ENCODE peak calls at places on chromosome 7, in four cellular contexts. One of them, this sample, is unnamed.

GRCh38 chr7:5396542-5396941 is 27.1 kb downstream of the TNRC18 start:
- DNase-seq in HepG2: no peak
- DNase-seq in GM12878: peak; percentile 23
- DNase-seq in K562: no peak
- DNase-seq in this sample: no peak

GRCh38 chr7:101068401-101068800 is 16.9 kb upstream of the TRIM56 start:
- DNase-seq in HepG2: no peak
- DNase-seq in GM12878: no peak
- DNase-seq in K562: no peak
- DNase-seq in this sample: no peak

GRCh38 chr7:46603780-46604725 is 683.0 kb upstream of the IGFBP3 start:
- DNase-seq in HepG2: no peak
- DNase-seq in K562: no peak
- DNase-seq in GM12878: no peak
- DNase-seq in this sample: no peak

GRCh38 chr7:45937301-45937700 is 16.2 kb upstream of the IGFBP3 start:
- DNase-seq in GM12878: no peak
- DNase-seq in K562: no peak
- DNase-seq in HepG2: no peak
- DNase-seq in this sample: no peak

GRCh38 chr7:105982388-105982787 is 19.3 kb downstream of the CDHR3 start:
- DNase-seq in HepG2: no peak
- DNase-seq in K562: no peak
- DNase-seq in GM12878: no peak
- DNase-seq in this sample: no peak

GRCh38 chr7:47383064-47383463 is 198.8 kb downstream of the TNS3 start:
- DNase-seq in HepG2: no peak
- DNase-seq in GM12878: no peak
- DNase-seq in K562: no peak
- DNase-seq in this sample: no peak

GRCh38 chr7:131188367-131189339 is 139.0 kb upstream of the MKLN1 start:
- DNase-seq in GM12878: peak; percentile 61
- DNase-seq in HepG2: peak; percentile 28
- DNase-seq in K562: peak; percentile 60
- DNase-seq in this sample: no peak

GRCh38 chr7:37289347-37289746 is 159.3 kb downstream of the ELMO1 start:
- DNase-seq in K562: no peak
- DNase-seq in HepG2: no peak
- DNase-seq in GM12878: no peak
- DNase-seq in this sample: no peak

GRCh38 chr7:116630932-116631449 is 41.0 kb upstream of the MET start:
- DNase-seq in HepG2: peak; percentile 60
- DNase-seq in K562: no peak
- DNase-seq in GM12878: no peak
- DNase-seq in this sample: no peak

GRCh38 chr7:55523366-55523765 is 48.9 kb downstream of the VOPP1 start:
- DNase-seq in GM12878: no peak
- DNase-seq in HepG2: no peak
- DNase-seq in K562: no peak
- DNase-seq in this sample: no peak

GRCh38 chr7:41110186-41110585 is 592.7 kb downstream of the INHBA start:
- DNase-seq in HepG2: no peak
- DNase-seq in GM12878: no peak
- DNase-seq in K562: no peak
- DNase-seq in this sample: no peak

GRCh38 chr7:41104621-41105020 is 598.3 kb downstream of the INHBA start:
- DNase-seq in K562: no peak
- DNase-seq in GM12878: no peak
- DNase-seq in HepG2: no peak
- DNase-seq in this sample: no peak

GRCh38 chr7:41108821-41109220 is 594.1 kb downstream of the INHBA start:
- DNase-seq in HepG2: no peak
- DNase-seq in GM12878: no peak
- DNase-seq in K562: no peak
- DNase-seq in this sample: no peak

GRCh38 chr7:41107938-41108448 is 594.9 kb downstream of the INHBA start:
- DNase-seq in GM12878: peak; percentile 4
- DNase-seq in HepG2: peak; percentile 3
- DNase-seq in K562: no peak
- DNase-seq in this sample: no peak

DNA sequence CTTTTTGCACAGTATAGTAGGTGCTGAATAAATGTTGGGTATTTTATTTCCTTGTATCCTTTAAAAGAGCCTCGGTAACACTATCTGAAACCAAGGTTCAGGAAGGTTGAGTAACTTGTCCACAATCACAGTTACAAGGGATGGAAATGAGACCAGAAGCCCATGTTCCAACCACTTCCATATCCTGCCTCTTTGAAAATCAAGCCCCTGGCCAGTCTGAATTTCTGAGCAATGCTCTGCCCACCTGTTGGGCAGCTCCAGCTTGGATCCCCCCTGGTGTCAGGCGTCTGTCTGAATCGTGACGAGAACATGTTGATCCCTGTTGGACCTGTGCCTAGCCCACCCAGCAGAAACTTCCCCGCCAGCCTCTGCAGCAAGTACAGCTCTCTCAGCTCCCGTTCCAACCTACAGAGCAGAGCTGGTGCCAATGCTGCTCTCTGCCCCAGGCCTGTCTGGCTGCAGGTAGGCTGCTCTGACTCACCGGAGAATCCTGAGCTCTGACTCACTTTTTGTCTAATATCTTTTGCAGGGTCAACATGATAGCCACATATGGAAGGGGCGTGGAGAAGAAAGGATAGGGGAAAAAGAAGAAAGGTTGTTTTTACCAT is 595.5 kb downstream of the INHBA start:
- DNase-seq in K562: no peak
- DNase-seq in HepG2: peak; percentile 24
- DNase-seq in GM12878: no peak
- DNase-seq in this sample: no peak
- TF ChIP-seq NR2C2 in K562: no peak
- TF ChIP-seq NR2C2 in HepG2: no peak
- TF ChIP-seq NR2C2 in GM12878: no peak
- TF ChIP-seq NR2C2 in this sample: no peak

GRCh38 chr7:2808891-2809660 is 35.0 kb downstream of the GNA12 start:
- DNase-seq in K562: peak; percentile 33
- DNase-seq in HepG2: no peak
- DNase-seq in GM12878: no peak
- DNase-seq in this sample: no peak
- TF ChIP-seq NR2C2 in K562: no peak
- TF ChIP-seq NR2C2 in HepG2: no peak
- TF ChIP-seq NR2C2 in GM12878: no peak
- TF ChIP-seq NR2C2 in this sample: no peak

GRCh38 chr7:74480861-74481417 is 27.2 kb downstream of the GTF2IRD1 start:
- DNase-seq in GM12878: no peak
- DNase-seq in K562: no peak
- DNase-seq in HepG2: no peak
- DNase-seq in this sample: no peak
- TF ChIP-seq NR2C2 in GM12878: no peak
- TF ChIP-seq NR2C2 in K562: no peak
- TF ChIP-seq NR2C2 in HepG2: no peak
- TF ChIP-seq NR2C2 in this sample: no peak

GRCh38 chr7:138555684-138556083 is 95.6 kb downstream of the TRIM24 start:
- DNase-seq in GM12878: no peak
- DNase-seq in HepG2: no peak
- DNase-seq in K562: no peak
- DNase-seq in this sample: no peak
- TF ChIP-seq NR2C2 in GM12878: no peak
- TF ChIP-seq NR2C2 in HepG2: no peak
- TF ChIP-seq NR2C2 in K562: no peak
- TF ChIP-seq NR2C2 in this sample: no peak

GRCh38 chr7:43872401-43873165 is 3.3 kb upstream of the MRPS24 start:
- DNase-seq in HepG2: no peak
- DNase-seq in GM12878: no peak
- DNase-seq in K562: peak; percentile 34
- DNase-seq in this sample: no peak

GRCh38 chr7:43870316-43870715 is 999 bp upstream of the MRPS24 start:
- DNase-seq in HepG2: no peak
- DNase-seq in GM12878: no peak
- DNase-seq in K562: no peak
- DNase-seq in this sample: no peak

GRCh38 chr7:43876266-43876665 is 6.9 kb upstream of the MRPS24 start:
- DNase-seq in HepG2: no peak
- DNase-seq in GM12878: no peak
- DNase-seq in K562: no peak
- DNase-seq in this sample: no peak

GRCh38 chr7:43871064-43871463 is 1.7 kb upstream of the MRPS24 start:
- DNase-seq in K562: no peak
- DNase-seq in GM12878: no peak
- DNase-seq in HepG2: no peak
- DNase-seq in this sample: no peak

GRCh38 chr7:43873300-43873699 is 4.0 kb upstream of the MRPS24 start:
- DNase-seq in K562: peak; percentile 49
- DNase-seq in GM12878: no peak
- DNase-seq in HepG2: no peak
- DNase-seq in this sample: no peak
- TF ChIP-seq NR2C2 in K562: peak; percentile 44
- TF ChIP-seq NR2C2 in GM12878: no peak
- TF ChIP-seq NR2C2 in HepG2: no peak
- TF ChIP-seq NR2C2 in this sample: no peak

This sample was measured in WTC11.